ENCODE peak calls at places on chromosomes 7 and 10, in six cellular contexts. R, N, S, V, I and F are unnamed samples.

GRCh38 chr7:87628780-87629569 is 777 bp downstream of the RUNDC3B start:
- DNase-seq in R (peak), N (peak), V (peak), I (no peak), S (no peak), F (peak)

GRCh38 chr10:99661370-99661749 is 2.1 kb downstream of the ENTPD7 start:
- DNase-seq in I (no peak), R (no peak), V (no peak), N (no peak), S (no peak), F (peak)

GRCh38 chr10:115918812-115919211 is 354.2 kb downstream of the GFRA1 start:
- DNase-seq in I (no peak), N (no peak), V (no peak), R (no peak), S (no peak), F (no peak)

GRCh38 chr10:132987671-132988571 is 45.6 kb upstream of the CFAP46 start:
- DNase-seq in S (no peak), R (peak), N (no peak), V (no peak), I (no peak), F (no peak)

GRCh38 chr10:101441539-101442455 is 87.8 kb downstream of the BTRC start:
- DNase-seq in I (peak), N (peak), V (peak), S (no peak), R (peak), F (peak)

GRCh38 chr7:156236181-156236889 is 404.2 kb upstream of the RNF32 start:
- DNase-seq in R (no peak), S (no peak), V (no peak), I (no peak), N (no peak), F (no peak)

GRCh38 chr10:126387931-126388911 is at the start of gene ADAM12:
- DNase-seq in S (no peak), I (no peak), R (peak), V (no peak), N (no peak), F (peak)

GRCh38 chr10:132187421-132188138 is 832 bp downstream of the DPYSL4 start:
- DNase-seq in N (no peak), I (no peak), R (peak), S (no peak), V (no peak), F (no peak)

GRCh38 chr10:31456463-31456862 is 137.4 kb downstream of the ZEB1 start:
- DNase-seq in S (no peak), I (no peak), V (no peak), N (no peak), R (no peak), F (no peak)

GRCh38 chr10:8810677-8811076 is 756.2 kb downstream of the GATA3 start:
- DNase-seq in N (no peak), V (no peak), I (no peak), R (no peak), S (no peak), F (no peak)

GRCh38 chr7:98137826-98138151 is 31.1 kb downstream of the LMTK2 start:
- DNase-seq in N (no peak), V (no peak), I (no peak), R (no peak), S (peak), F (no peak)

GRCh38 chr10:71854031-71854430 is 3.0 kb upstream of the PSAP start:
- DNase-seq in R (no peak), I (no peak), V (no peak), N (no peak), S (no peak), F (no peak)

GRCh38 chr10:124482401-124482800 is 20.8 kb downstream of the LHPP start:
- DNase-seq in N (no peak), S (no peak), I (no peak), R (no peak), V (no peak), F (no peak)

GRCh38 chr7:75650671-75651070 is 88.1 kb downstream of the HIP1 start:
- DNase-seq in R (peak), N (no peak), I (no peak), V (no peak), S (no peak), F (no peak)

GRCh38 chr10:124996854-124997215 is 54.9 kb downstream of the ZRANB1 start:
- DNase-seq in S (no peak), I (no peak), V (no peak), N (no peak), R (no peak), F (no peak)

GRCh38 chr7:74191231-74191630 is 17.1 kb downstream of the EIF4H start:
- DNase-seq in S (no peak), N (no peak), R (no peak), I (no peak), V (no peak), F (no peak)

GRCh38 chr7:114823290-114823689 is 98.6 kb upstream of the MDFIC start:
- DNase-seq in S (no peak), I (no peak), R (no peak), N (no peak), V (no peak), F (no peak)

GRCh38 chr7:21338728-21339164 is 89.1 kb upstream of the SP4 start:
- DNase-seq in I (no peak), N (no peak), V (no peak), R (no peak), S (no peak), F (no peak)

GRCh38 chr10:77827383-77827782 is 99.2 kb downstream of the DLG5 start:
- DNase-seq in V (no peak), R (no peak), N (no peak), I (no peak), S (no peak), F (peak)

GRCh38 chr7:66283003-66283920 is 78.1 kb downstream of the TPST1 start:
- DNase-seq in R (no peak), I (no peak), N (peak), V (no peak), S (no peak), F (peak)

GRCh38 chr7:949021-949934 is 5.2 kb downstream of the ADAP1 start:
- DNase-seq in V (no peak), S (no peak), I (no peak), R (peak), N (no peak), F (no peak)

GRCh38 chr7:26472971-26473370 is 181.3 kb downstream of the SNX10 start:
- DNase-seq in R (no peak), V (no peak), S (no peak), N (no peak), I (no peak), F (no peak)

GRCh38 chr10:79098596-79099015 is 29.8 kb downstream of the ZMIZ1 start:
- DNase-seq in S (peak), I (no peak), R (no peak), N (no peak), V (no peak), F (no peak)

GRCh38 chr7:85184599-85185354 is 2.1 kb downstream of the SEMA3D start:
- DNase-seq in N (no peak), S (no peak), R (peak), I (no peak), V (no peak), F (no peak)

GRCh38 chr7:85186521-85187241 is at the start of gene SEMA3D:
- DNase-seq in I (no peak), R (peak), V (peak), S (no peak), N (peak), F (peak)

GRCh38 chr7:85183296-85183695 is 3.6 kb downstream of the SEMA3D start:
- DNase-seq in N (no peak), R (no peak), I (no peak), V (no peak), S (no peak), F (no peak)

GRCh38 chr7:85185355-85186082 is 1.3 kb downstream of the SEMA3D start:
- DNase-seq in R (peak), S (no peak), V (no peak), I (no peak), N (no peak), F (peak)

DNA sequence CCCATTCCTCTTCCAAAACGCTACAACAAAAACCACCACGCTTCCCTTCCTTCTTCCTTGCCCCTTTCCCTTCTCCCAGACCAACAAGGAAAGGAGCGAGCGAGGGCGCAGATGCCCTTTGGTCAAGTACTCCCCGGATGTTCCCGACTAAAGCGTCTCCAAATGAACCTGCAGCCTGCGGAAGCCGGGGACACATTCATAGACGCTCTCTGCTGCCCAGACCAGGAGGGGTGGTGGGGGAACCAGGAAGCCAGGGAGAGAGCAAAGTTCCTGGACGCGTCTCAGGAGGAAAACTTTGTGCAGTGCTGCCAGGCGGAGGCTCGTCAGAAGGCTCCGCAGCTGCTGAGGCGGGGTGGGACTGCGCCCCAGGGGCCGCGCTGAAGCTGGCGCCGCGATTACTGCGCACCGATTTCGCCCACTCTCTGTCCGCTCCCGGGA is 754 bp downstream of the SEMA3D start:
- DNase-seq in V (no peak), N (no peak), S (no peak), R (peak), I (no peak), F (peak)
- TF ChIP-seq MAX in V (no peak), N (no peak), S (no peak), R (no peak), I (no peak), F (no peak)

GRCh38 chr10:17112566-17112965 is 17.0 kb downstream of the CUBN start:
- DNase-seq in N (no peak), R (no peak), S (no peak), I (no peak), V (no peak), F (no peak)

GRCh38 chr10:17113346-17113745 is 16.3 kb downstream of the CUBN start:
- DNase-seq in S (no peak), N (no peak), R (no peak), V (no peak), I (no peak), F (no peak)

GRCh38 chr10:17115683-17116082 is 13.9 kb downstream of the CUBN start:
- DNase-seq in S (no peak), V (no peak), R (no peak), N (peak), I (no peak), F (peak)

GRCh38 chr10:17116193-17116592 is 13.4 kb downstream of the CUBN start:
- DNase-seq in S (no peak), N (no peak), V (no peak), I (no peak), R (no peak), F (no peak)

GRCh38 chr10:17113889-17114288 is 15.7 kb downstream of the CUBN start:
- DNase-seq in R (no peak), N (no peak), S (no peak), V (no peak), I (no peak), F (no peak)
- TF ChIP-seq REST in R (peak), N (peak), S (no peak), V (no peak), I (no peak), F (no peak)

DNA sequence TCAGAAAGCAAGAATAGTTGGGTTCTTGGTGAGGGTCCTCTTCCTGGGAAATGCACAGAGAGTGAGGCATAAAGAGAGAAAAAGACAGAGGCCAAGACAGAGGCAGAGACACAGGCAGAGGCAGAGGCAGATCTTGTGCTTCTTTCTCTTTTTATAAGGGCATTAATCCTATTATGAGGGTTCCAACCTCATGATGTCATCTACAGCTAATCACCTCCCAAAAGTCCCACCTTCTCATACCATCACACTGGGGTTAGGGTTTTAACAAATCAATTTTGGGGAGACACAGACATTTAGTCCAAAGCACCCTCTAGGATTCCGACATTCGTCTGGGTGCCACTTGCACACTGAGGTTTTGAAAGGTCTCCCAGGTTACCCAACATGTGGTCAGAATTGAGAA is 17.8 kb downstream of the KCNK18 start:
- DNase-seq in R (no peak), V (no peak), S (no peak), I (no peak), N (no peak), F (no peak)
- TF ChIP-seq MAX in R (no peak), V (no peak), S (no peak), I (no peak), N (no peak), F (no peak)

GRCh38 chr7:101299511-101300464 is 21.8 kb downstream of the IFT22 start:
- DNase-seq in I (peak), S (no peak), N (no peak), R (peak), V (no peak), F (no peak)
- TF ChIP-seq REST in I (no peak), S (no peak), N (no peak), R (no peak), V (no peak), F (no peak)

GRCh38 chr10:68550747-68551411 is 9.3 kb upstream of the TET1 start:
- DNase-seq in V (peak), R (peak), N (peak), I (peak), S (no peak), F (peak)
- TF ChIP-seq MAX in V (no peak), R (no peak), N (no peak), I (no peak), S (no peak), F (no peak)

DNA sequence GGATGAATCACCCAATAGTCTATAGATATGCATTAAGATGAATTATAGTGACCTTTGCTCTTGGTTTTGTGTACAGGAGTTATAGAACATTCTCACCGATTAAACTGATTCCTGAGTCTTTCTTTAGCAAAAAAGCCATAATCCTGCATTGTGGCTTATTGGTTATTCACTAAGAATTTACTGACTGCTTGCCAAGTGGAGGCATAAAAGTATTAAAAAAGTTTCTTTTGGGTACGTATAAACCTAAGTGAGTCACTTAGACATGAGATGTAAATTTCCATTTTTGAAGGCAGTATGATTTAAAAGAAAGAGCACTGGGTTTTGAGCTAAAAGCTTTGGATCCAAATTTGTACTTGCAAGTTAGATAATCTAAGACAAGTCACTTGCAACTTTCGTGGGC is 100.7 kb downstream of the CDK6 start:
- DNase-seq in V (no peak), S (no peak), N (no peak), I (no peak), R (no peak), F (no peak)
- TF ChIP-seq REST in V (no peak), S (no peak), N (no peak), I (no peak), R (no peak), F (no peak)

GRCh38 chr10:75718996-75719395 is 287.6 kb downstream of the LRMDA start:
- DNase-seq in S (no peak), I (no peak), N (no peak), R (no peak), V (no peak), F (no peak)
- TF ChIP-seq MAX in S (no peak), I (no peak), N (no peak), R (no peak), V (no peak), F (no peak)

GRCh38 chr7:20030417-20030816 is 186.8 kb downstream of the MACC1 start:
- DNase-seq in R (no peak), N (no peak), V (no peak), I (no peak), S (peak), F (no peak)
- TF ChIP-seq REST in R (no peak), N (no peak), V (no peak), I (no peak), S (no peak), F (no peak)

GRCh38 chr7:9023895-9024294 is 590.5 kb downstream of the NXPH1 start:
- DNase-seq in S (no peak), N (no peak), R (peak), V (no peak), I (no peak), F (no peak)
- TF ChIP-seq MAX in S (no peak), N (no peak), R (no peak), V (no peak), I (no peak), F (no peak)